ENCODE peak calls at places on chromosomes 16 and 17, in four cellular contexts. M is HL-60, E is uterus, F is AG04449. U is an unnamed sample.

GRCh38 chr17:58756246-58757161 is 850 bp downstream of the PPM1E start:
- DNase-seq in M (no peak), E (no peak), F (no peak), U (no peak)

GRCh38 chr16:53090591-53091507 is 36.1 kb downstream of the CHD9 start:
- DNase-seq in M (peak), E (peak), F (peak), U (peak)

GRCh38 chr17:37742762-37743611 is 1.9 kb downstream of the HNF1B start:
- DNase-seq in M (no peak), E (no peak), F (no peak), U (no peak)

GRCh38 chr17:909642-910323 is 69.8 kb downstream of the NXN start:
- DNase-seq in M (no peak), E (peak), F (no peak), U (no peak)

GRCh38 chr17:36877001-36877400 is 60.3 kb upstream of the LHX1 start:
- DNase-seq in M (no peak), E (no peak), F (no peak), U (no peak)

GRCh38 chr16:85796152-85796551 is 3.2 kb downstream of the EMC8 start:
- DNase-seq in M (no peak), E (no peak), F (no peak), U (no peak)

GRCh38 chr16:74224828-74225227 is 71.8 kb upstream of the PSMD7 start:
- DNase-seq in M (no peak), E (no peak), F (no peak), U (no peak)

GRCh38 chr16:53946745-53947386 is 242.9 kb downstream of the FTO start:
- DNase-seq in M (peak), E (no peak), F (no peak), U (peak)

GRCh38 chr17:41067281-41067680 is 1.6 kb upstream of the KRTAP2-4 start:
- DNase-seq in M (no peak), E (no peak), F (no peak), U (no peak)

GRCh38 chr17:75468779-75469373 is 12.4 kb downstream of the TMEM94 start:
- DNase-seq in M (no peak), E (no peak), F (no peak), U (no peak)

GRCh38 chr17:77579717-77580116 is 378.8 kb upstream of the TNRC6C start:
- DNase-seq in M (no peak), E (no peak), F (no peak), U (no peak)

GRCh38 chr17:67891481-67892119 is 66.3 kb downstream of the BPTF start:
- DNase-seq in M (no peak), E (no peak), F (no peak), U (no peak)

GRCh38 chr17:73429440-73430164 is 117.8 kb upstream of the CDC42EP4 start:
- DNase-seq in M (peak), E (peak), F (no peak), U (no peak)

GRCh38 chr17:81012574-81013447 is 21.2 kb downstream of the CHMP6 start:
- DNase-seq in M (no peak), E (no peak), F (no peak), U (no peak)

GRCh38 chr16:46918905-46919792 is 35.0 kb downstream of the GPT2 start:
- DNase-seq in M (no peak), E (no peak), F (no peak), U (no peak)

GRCh38 chr17:80421381-80422090 is 6.6 kb downstream of the ENDOV start:
- DNase-seq in M (no peak), E (no peak), F (no peak), U (no peak)

GRCh38 chr17:67435122-67435521 is 58.0 kb downstream of the PITPNC1 start:
- DNase-seq in M (peak), E (no peak), F (no peak), U (peak)

GRCh38 chr17:81030726-81031570 is 4.0 kb upstream of the BAIAP2 start:
- DNase-seq in M (no peak), E (no peak), F (no peak), U (no peak)

GRCh38 chr16:69494993-69495392 is 70.6 kb downstream of the CYB5B start:
- DNase-seq in M (no peak), E (no peak), F (no peak), U (no peak)

GRCh38 chr17:80859004-80859941 is 132.4 kb upstream of the CHMP6 start:
- DNase-seq in M (no peak), E (peak), F (peak), U (no peak)

GRCh38 chr16:69115361-69115760 is 9.9 kb downstream of the HAS3 start:
- DNase-seq in M (no peak), E (no peak), F (no peak), U (no peak)

GRCh38 chr16:89602273-89602951 is 11.0 kb upstream of the DPEP1 start:
- DNase-seq in M (no peak), E (peak), F (no peak), U (peak)

GRCh38 chr17:50153650-50154575 is 3.4 kb upstream of the PPP1R9B start:
- DNase-seq in M (no peak), E (peak), F (no peak), U (no peak)

GRCh38 chr16:9602201-9602600 is 510.8 kb downstream of the HAPSTR1 start:
- DNase-seq in M (no peak), E (no peak), F (no peak), U (no peak)

GRCh38 chr17:40718904-40719303 is 15.4 kb upstream of the KRT24 start:
- DNase-seq in M (no peak), E (no peak), F (no peak), U (no peak)

GRCh38 chr17:65320856-65321255 is 183.7 kb downstream of the RGS9 start:
- DNase-seq in M (no peak), E (no peak), F (no peak), U (no peak)

GRCh38 chr16:67388191-67388590 is 5.1 kb downstream of the TPPP3 start:
- DNase-seq in M (no peak), E (no peak), F (no peak), U (no peak)

GRCh38 chr17:69452664-69453260 is 38.3 kb downstream of the MAP2K6 start:
- DNase-seq in M (no peak), E (no peak), F (no peak), U (no peak)

GRCh38 chr16:47258874-47259461 is 115.2 kb upstream of the NETO2 start:
- DNase-seq in M (peak), E (no peak), F (no peak), U (no peak)

GRCh38 chr16:67286441-67287235 is 7.3 kb downstream of the PLEKHG4 start:
- DNase-seq in M (no peak), E (no peak), F (no peak), U (no peak)

GRCh38 chr16:28292731-28293588 is 635 bp downstream of the SBK1 start:
- DNase-seq in M (no peak), E (no peak), F (no peak), U (no peak)

GRCh38 chr17:36501351-36501750 is 14.9 kb downstream of the ZNHIT3 start:
- DNase-seq in M (no peak), E (no peak), F (no peak), U (no peak)

GRCh38 chr16:12551946-12552345 is 251.7 kb downstream of the CPPED1 start:
- DNase-seq in M (no peak), E (no peak), F (no peak), U (no peak)

GRCh38 chr16:24838554-24839266 is 7.1 kb upstream of the SLC5A11 start:
- DNase-seq in M (no peak), E (no peak), F (no peak), U (peak)

GRCh38 chr17:37041931-37042330 is 93.2 kb downstream of the AATF start:
- DNase-seq in M (no peak), E (no peak), F (no peak), U (no peak)

GRCh38 chr16:30375830-30376229 is 1.2 kb downstream of the MYL11 start:
- DNase-seq in M (no peak), E (no peak), F (no peak), U (no peak)

GRCh38 chr16:27425961-27426360 is 24.0 kb downstream of the IL21R start:
- DNase-seq in M (no peak), E (no peak), F (no peak), U (no peak)

U was measured in GF-D8.